ENCODE peak calls at places on chromosomes 12 and 14, in eight cellular contexts. One of them, this sample, is unnamed. For H3K4me1, the result is how much of the 10 kb centered on the place peaks cover.

GRCh38 chr12:105296116-105297095 is 34.1 kb upstream of the C12orf75 start:
- DNase-seq in CD8-positive, alpha-beta memory T cell: no peak
- DNase-seq in psoas muscle: no peak
- DNase-seq in small intestine: no peak
- DNase-seq in K562: no peak
- DNase-seq in DND-41: no peak
- DNase-seq in HCT116: no peak
- DNase-seq in mammary epithelial cell: no peak
- DNase-seq in this sample: no peak

GRCh38 chr14:95774265-95775160 is 60.6 kb upstream of the TCL1A start:
- DNase-seq in CD8-positive, alpha-beta memory T cell: peak
- DNase-seq in psoas muscle: no peak
- DNase-seq in small intestine: peak
- DNase-seq in K562: peak
- DNase-seq in DND-41: peak
- DNase-seq in HCT116: peak
- DNase-seq in mammary epithelial cell: peak
- DNase-seq in this sample: peak

GRCh38 chr12:5379737-5380496 is 52.0 kb upstream of the NTF3 start:
- DNase-seq in CD8-positive, alpha-beta memory T cell: no peak
- DNase-seq in psoas muscle: peak
- DNase-seq in small intestine: no peak
- DNase-seq in K562: no peak
- DNase-seq in DND-41: no peak
- DNase-seq in HCT116: peak
- DNase-seq in mammary epithelial cell: peak
- DNase-seq in this sample: peak

GRCh38 chr12:120404271-120404670 is 33.6 kb upstream of the COX6A1 start:
- DNase-seq in CD8-positive, alpha-beta memory T cell: no peak
- DNase-seq in psoas muscle: no peak
- DNase-seq in small intestine: no peak
- DNase-seq in K562: no peak
- DNase-seq in DND-41: peak
- DNase-seq in HCT116: no peak
- DNase-seq in mammary epithelial cell: no peak
- DNase-seq in this sample: no peak

GRCh38 chr14:67557656-67558055 is 24.6 kb downstream of the PLEKHH1 start:
- DNase-seq in CD8-positive, alpha-beta memory T cell: no peak
- DNase-seq in psoas muscle: peak
- DNase-seq in small intestine: no peak
- DNase-seq in K562: no peak
- DNase-seq in DND-41: no peak
- DNase-seq in HCT116: no peak
- DNase-seq in mammary epithelial cell: no peak
- DNase-seq in this sample: no peak

GRCh38 chr12:130764475-130765185 is 48.5 kb upstream of the RIMBP2 start:
- DNase-seq in CD8-positive, alpha-beta memory T cell: peak
- DNase-seq in psoas muscle: no peak
- DNase-seq in small intestine: no peak
- DNase-seq in K562: peak
- DNase-seq in DND-41: no peak
- DNase-seq in HCT116: peak
- DNase-seq in mammary epithelial cell: peak
- DNase-seq in this sample: no peak

GRCh38 chr14:106506901-106507305 is 980.5 kb downstream of the TMEM121 start:
- DNase-seq in CD8-positive, alpha-beta memory T cell: peak
- DNase-seq in psoas muscle: no peak
- DNase-seq in small intestine: peak
- DNase-seq in K562: no peak
- DNase-seq in DND-41: peak
- DNase-seq in HCT116: no peak
- DNase-seq in mammary epithelial cell: no peak
- DNase-seq in this sample: peak

GRCh38 chr14:68644101-68644500 is 148.8 kb downstream of the ZFP36L1 start:
- DNase-seq in CD8-positive, alpha-beta memory T cell: no peak
- DNase-seq in psoas muscle: no peak
- DNase-seq in small intestine: no peak
- DNase-seq in K562: no peak
- DNase-seq in DND-41: no peak
- DNase-seq in HCT116: no peak
- DNase-seq in mammary epithelial cell: no peak
- DNase-seq in this sample: no peak

GRCh38 chr12:6925543-6926279 is 2.0 kb upstream of the ATN1 start:
- DNase-seq in CD8-positive, alpha-beta memory T cell: no peak
- DNase-seq in psoas muscle: peak
- DNase-seq in small intestine: peak
- DNase-seq in K562: no peak
- DNase-seq in DND-41: no peak
- DNase-seq in HCT116: peak
- DNase-seq in mammary epithelial cell: peak
- DNase-seq in this sample: peak

GRCh38 chr12:6927379-6927991 is at the start of gene ATN1:
- DNase-seq in CD8-positive, alpha-beta memory T cell: peak
- DNase-seq in psoas muscle: peak
- DNase-seq in small intestine: peak
- DNase-seq in K562: peak
- DNase-seq in DND-41: peak
- DNase-seq in HCT116: no peak
- DNase-seq in mammary epithelial cell: peak
- DNase-seq in this sample: peak

GRCh38 chr12:6927999-6928702 is 392 bp downstream of the ATN1 start:
- DNase-seq in CD8-positive, alpha-beta memory T cell: no peak
- DNase-seq in psoas muscle: no peak
- DNase-seq in small intestine: no peak
- DNase-seq in K562: peak
- DNase-seq in DND-41: no peak
- DNase-seq in HCT116: no peak
- DNase-seq in mammary epithelial cell: no peak
- DNase-seq in this sample: no peak

GRCh38 chr12:6929806-6930452 is 2.2 kb downstream of the ATN1 start:
- DNase-seq in CD8-positive, alpha-beta memory T cell: no peak
- DNase-seq in psoas muscle: no peak
- DNase-seq in small intestine: peak
- DNase-seq in K562: no peak
- DNase-seq in DND-41: no peak
- DNase-seq in HCT116: no peak
- DNase-seq in mammary epithelial cell: no peak
- DNase-seq in this sample: no peak

GRCh38 chr12:6928703-6929407 is 1.1 kb downstream of the ATN1 start:
- DNase-seq in CD8-positive, alpha-beta memory T cell: no peak
- DNase-seq in psoas muscle: no peak
- DNase-seq in small intestine: no peak
- DNase-seq in K562: no peak
- DNase-seq in DND-41: no peak
- DNase-seq in HCT116: no peak
- DNase-seq in mammary epithelial cell: no peak
- DNase-seq in this sample: no peak
- H3K4me1 ChIP-seq in CD8-positive, alpha-beta memory T cell: half or more
- H3K4me1 ChIP-seq in psoas muscle: under half
- H3K4me1 ChIP-seq in small intestine: under half
- H3K4me1 ChIP-seq in K562: under half
- H3K4me1 ChIP-seq in DND-41: half or more
- H3K4me1 ChIP-seq in HCT116: under half
- H3K4me1 ChIP-seq in mammary epithelial cell: half or more
- H3K4me1 ChIP-seq in this sample: half or more

DNA sequence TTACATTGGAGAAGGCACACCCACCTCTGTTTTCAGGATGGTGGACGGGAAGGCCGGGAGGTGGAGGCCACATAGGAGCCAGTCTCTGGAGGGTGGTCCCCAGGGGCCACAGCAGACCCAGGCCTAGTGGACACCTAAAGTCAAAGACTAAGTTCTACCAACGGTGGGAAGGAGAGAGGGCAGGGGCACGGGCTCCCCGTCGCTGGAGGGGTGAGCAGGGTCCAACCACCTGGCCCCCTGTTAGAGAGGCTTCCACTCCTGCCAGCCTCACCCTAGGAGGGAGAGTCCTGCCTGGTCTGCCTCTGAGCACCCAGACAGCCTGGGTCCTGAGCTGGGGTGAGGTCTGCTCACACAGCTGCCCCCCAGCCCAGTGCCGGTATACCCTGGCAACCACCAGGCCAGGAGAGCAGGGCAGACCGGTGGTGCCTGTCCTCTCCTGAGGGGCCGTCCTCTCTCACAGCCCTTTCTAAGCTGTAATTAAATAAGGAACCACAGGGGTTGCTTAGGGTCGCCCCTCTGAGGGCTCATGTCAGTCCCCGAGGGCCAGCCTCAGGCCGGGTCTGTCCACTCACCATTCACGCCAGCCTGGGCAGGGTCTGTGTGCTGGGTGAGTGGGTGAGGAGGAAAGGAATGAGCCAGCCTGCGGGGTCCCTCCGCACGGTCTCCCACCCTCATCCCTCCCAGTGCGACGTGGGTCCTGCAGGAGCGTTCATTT is 2.3 kb downstream of the INF2 start:
- DNase-seq in CD8-positive, alpha-beta memory T cell: no peak
- DNase-seq in psoas muscle: no peak
- DNase-seq in small intestine: no peak
- DNase-seq in K562: no peak
- DNase-seq in DND-41: no peak
- DNase-seq in HCT116: no peak
- DNase-seq in mammary epithelial cell: no peak
- DNase-seq in this sample: peak
- H3K4me1 ChIP-seq in CD8-positive, alpha-beta memory T cell: half or more
- H3K4me1 ChIP-seq in psoas muscle: half or more
- H3K4me1 ChIP-seq in small intestine: under half
- H3K4me1 ChIP-seq in K562: under half
- H3K4me1 ChIP-seq in DND-41: half or more
- H3K4me1 ChIP-seq in HCT116: under half
- H3K4me1 ChIP-seq in mammary epithelial cell: half or more
- H3K4me1 ChIP-seq in this sample: half or more

GRCh38 chr14:81534510-81535074 is 939 bp upstream of the SEL1L start:
- DNase-seq in CD8-positive, alpha-beta memory T cell: no peak
- DNase-seq in psoas muscle: no peak
- DNase-seq in small intestine: peak
- DNase-seq in K562: no peak
- DNase-seq in DND-41: no peak
- DNase-seq in HCT116: no peak
- DNase-seq in mammary epithelial cell: no peak
- DNase-seq in this sample: no peak

GRCh38 chr14:81536125-81536771 is 2.6 kb upstream of the SEL1L start:
- DNase-seq in CD8-positive, alpha-beta memory T cell: no peak
- DNase-seq in psoas muscle: no peak
- DNase-seq in small intestine: peak
- DNase-seq in K562: no peak
- DNase-seq in DND-41: no peak
- DNase-seq in HCT116: no peak
- DNase-seq in mammary epithelial cell: no peak
- DNase-seq in this sample: no peak

GRCh38 chr14:81533212-81533535 is 479 bp downstream of the SEL1L start:
- DNase-seq in CD8-positive, alpha-beta memory T cell: no peak
- DNase-seq in psoas muscle: no peak
- DNase-seq in small intestine: peak
- DNase-seq in K562: no peak
- DNase-seq in DND-41: no peak
- DNase-seq in HCT116: no peak
- DNase-seq in mammary epithelial cell: no peak
- DNase-seq in this sample: no peak

GRCh38 chr14:81535399-81536124 is 1.9 kb upstream of the SEL1L start:
- DNase-seq in CD8-positive, alpha-beta memory T cell: no peak
- DNase-seq in psoas muscle: no peak
- DNase-seq in small intestine: peak
- DNase-seq in K562: no peak
- DNase-seq in DND-41: no peak
- DNase-seq in HCT116: no peak
- DNase-seq in mammary epithelial cell: no peak
- DNase-seq in this sample: no peak

DNA sequence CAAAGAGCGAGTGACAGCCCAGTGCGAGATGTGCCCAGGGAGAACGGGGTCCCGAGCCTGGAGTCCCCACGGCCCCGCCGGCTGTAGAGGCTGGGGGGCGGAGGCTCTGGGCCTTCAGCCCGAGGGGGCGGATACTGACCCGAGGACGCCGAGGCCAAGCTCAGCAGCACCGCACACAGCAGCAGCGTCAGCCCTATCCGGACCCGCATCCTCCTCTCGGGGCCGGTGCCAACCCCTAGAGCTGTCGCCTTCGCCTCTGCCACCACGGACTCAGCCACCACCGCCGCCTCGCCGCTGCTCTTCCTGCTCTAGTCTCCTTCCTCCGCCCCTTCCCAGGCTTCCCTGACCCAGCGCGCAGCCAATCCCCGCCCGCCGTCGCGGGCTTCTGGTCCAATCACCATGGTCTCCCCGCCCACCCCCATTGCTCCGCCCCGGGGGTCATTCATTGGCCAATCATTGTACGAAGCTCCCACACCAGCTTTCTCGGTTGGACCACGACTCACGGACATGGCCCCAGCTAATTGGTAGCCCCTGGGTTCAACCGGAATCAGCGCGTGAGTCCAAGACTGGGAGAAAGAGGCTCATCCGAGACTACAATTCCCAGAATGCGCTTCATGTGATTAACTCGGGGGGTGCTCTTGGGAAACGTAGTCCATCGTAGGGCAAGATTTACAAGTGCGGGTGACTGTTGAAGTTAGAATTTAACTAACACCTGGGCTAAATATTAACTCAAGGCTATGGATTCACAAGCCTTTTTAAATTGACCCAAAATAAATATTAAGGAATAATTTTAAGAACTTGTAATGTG is at the start of gene SEL1L:
- DNase-seq in CD8-positive, alpha-beta memory T cell: peak
- DNase-seq in psoas muscle: peak
- DNase-seq in small intestine: peak
- DNase-seq in K562: peak
- DNase-seq in DND-41: peak
- DNase-seq in HCT116: peak
- DNase-seq in mammary epithelial cell: peak
- DNase-seq in this sample: peak
- H3K4me1 ChIP-seq in CD8-positive, alpha-beta memory T cell: half or more
- H3K4me1 ChIP-seq in psoas muscle: under half
- H3K4me1 ChIP-seq in small intestine: under half
- H3K4me1 ChIP-seq in K562: under half
- H3K4me1 ChIP-seq in DND-41: under half
- H3K4me1 ChIP-seq in HCT116: under half
- H3K4me1 ChIP-seq in mammary epithelial cell: under half
- H3K4me1 ChIP-seq in this sample: under half

GRCh38 chr12:108643941-108644742 is 10.4 kb upstream of the SELPLG start:
- DNase-seq in CD8-positive, alpha-beta memory T cell: no peak
- DNase-seq in psoas muscle: peak
- DNase-seq in small intestine: no peak
- DNase-seq in K562: no peak
- DNase-seq in DND-41: no peak
- DNase-seq in HCT116: peak
- DNase-seq in mammary epithelial cell: no peak
- DNase-seq in this sample: peak

GRCh38 chr12:108641446-108642268 is 8.0 kb upstream of the SELPLG start:
- DNase-seq in CD8-positive, alpha-beta memory T cell: no peak
- DNase-seq in psoas muscle: no peak
- DNase-seq in small intestine: no peak
- DNase-seq in K562: no peak
- DNase-seq in DND-41: no peak
- DNase-seq in HCT116: no peak
- DNase-seq in mammary epithelial cell: no peak
- DNase-seq in this sample: no peak

GRCh38 chr12:108642899-108643654 is 9.4 kb upstream of the SELPLG start:
- DNase-seq in CD8-positive, alpha-beta memory T cell: no peak
- DNase-seq in psoas muscle: no peak
- DNase-seq in small intestine: no peak
- DNase-seq in K562: no peak
- DNase-seq in DND-41: no peak
- DNase-seq in HCT116: no peak
- DNase-seq in mammary epithelial cell: no peak
- DNase-seq in this sample: no peak

GRCh38 chr12:108640802-108641445 is 7.2 kb upstream of the SELPLG start:
- DNase-seq in CD8-positive, alpha-beta memory T cell: no peak
- DNase-seq in psoas muscle: no peak
- DNase-seq in small intestine: peak
- DNase-seq in K562: peak
- DNase-seq in DND-41: peak
- DNase-seq in HCT116: no peak
- DNase-seq in mammary epithelial cell: peak
- DNase-seq in this sample: no peak

GRCh38 chr12:108642269-108642870 is 8.7 kb upstream of the SELPLG start:
- DNase-seq in CD8-positive, alpha-beta memory T cell: no peak
- DNase-seq in psoas muscle: no peak
- DNase-seq in small intestine: no peak
- DNase-seq in K562: no peak
- DNase-seq in DND-41: no peak
- DNase-seq in HCT116: no peak
- DNase-seq in mammary epithelial cell: no peak
- DNase-seq in this sample: no peak
- H3K4me1 ChIP-seq in CD8-positive, alpha-beta memory T cell: under half
- H3K4me1 ChIP-seq in psoas muscle: under half
- H3K4me1 ChIP-seq in small intestine: under half
- H3K4me1 ChIP-seq in K562: under half
- H3K4me1 ChIP-seq in DND-41: under half
- H3K4me1 ChIP-seq in HCT116: half or more
- H3K4me1 ChIP-seq in mammary epithelial cell: under half
- H3K4me1 ChIP-seq in this sample: half or more

This sample was measured in upper lobe of left lung.